ENCODE peak calls at places on chromosomes 3 and 15, in six cellular contexts. One of them, this sample, is unnamed.

GRCh38 chr3:116057403-116058006 is 387.8 kb downstream of the LSAMP start:
- DNase-seq in esophagus muscularis mucosa: no peak
- DNase-seq in upper lobe of right lung: no peak
- DNase-seq in CD8-positive, alpha-beta T cell: no peak
- DNase-seq in stomach: no peak
- DNase-seq in heart left ventricle: no peak
- DNase-seq in this sample: no peak

GRCh38 chr15:70557506-70558258 is 205.7 kb downstream of the UACA start:
- DNase-seq in esophagus muscularis mucosa: no peak
- DNase-seq in upper lobe of right lung: no peak
- DNase-seq in CD8-positive, alpha-beta T cell: no peak
- DNase-seq in stomach: peak
- DNase-seq in heart left ventricle: no peak
- DNase-seq in this sample: no peak

GRCh38 chr15:49370782-49371181 is 52.3 kb upstream of the FGF7 start:
- DNase-seq in esophagus muscularis mucosa: no peak
- DNase-seq in upper lobe of right lung: no peak
- DNase-seq in CD8-positive, alpha-beta T cell: no peak
- DNase-seq in stomach: no peak
- DNase-seq in heart left ventricle: no peak
- DNase-seq in this sample: no peak

GRCh38 chr3:138127636-138128365 is 4.4 kb downstream of the A4GNT start:
- DNase-seq in esophagus muscularis mucosa: peak
- DNase-seq in upper lobe of right lung: no peak
- DNase-seq in CD8-positive, alpha-beta T cell: no peak
- DNase-seq in stomach: no peak
- DNase-seq in heart left ventricle: no peak
- DNase-seq in this sample: no peak

GRCh38 chr3:101038393-101038792 is 45.2 kb upstream of the ABI3BP start:
- DNase-seq in esophagus muscularis mucosa: no peak
- DNase-seq in upper lobe of right lung: no peak
- DNase-seq in CD8-positive, alpha-beta T cell: no peak
- DNase-seq in stomach: no peak
- DNase-seq in heart left ventricle: no peak
- DNase-seq in this sample: no peak

GRCh38 chr3:119898478-119899177 is 116.7 kb downstream of the NR1I2 start:
- DNase-seq in esophagus muscularis mucosa: no peak
- DNase-seq in upper lobe of right lung: no peak
- DNase-seq in CD8-positive, alpha-beta T cell: no peak
- DNase-seq in stomach: no peak
- DNase-seq in heart left ventricle: no peak
- DNase-seq in this sample: no peak

GRCh38 chr3:148614463-148614862 is 83.2 kb upstream of the AGTR1 start:
- DNase-seq in esophagus muscularis mucosa: no peak
- DNase-seq in upper lobe of right lung: no peak
- DNase-seq in CD8-positive, alpha-beta T cell: no peak
- DNase-seq in stomach: no peak
- DNase-seq in heart left ventricle: no peak
- DNase-seq in this sample: no peak

GRCh38 chr15:39731266-39731665 is 51.4 kb downstream of the FSIP1 start:
- DNase-seq in esophagus muscularis mucosa: no peak
- DNase-seq in upper lobe of right lung: no peak
- DNase-seq in CD8-positive, alpha-beta T cell: no peak
- DNase-seq in stomach: no peak
- DNase-seq in heart left ventricle: no peak
- DNase-seq in this sample: no peak

GRCh38 chr3:155037508-155038202 is 42.5 kb upstream of the MME start:
- DNase-seq in esophagus muscularis mucosa: no peak
- DNase-seq in upper lobe of right lung: no peak
- DNase-seq in CD8-positive, alpha-beta T cell: no peak
- DNase-seq in stomach: no peak
- DNase-seq in heart left ventricle: no peak
- DNase-seq in this sample: no peak

GRCh38 chr3:112005091-112005672 is 6.5 kb downstream of the TAGLN3 start:
- DNase-seq in esophagus muscularis mucosa: peak
- DNase-seq in upper lobe of right lung: no peak
- DNase-seq in CD8-positive, alpha-beta T cell: no peak
- DNase-seq in stomach: no peak
- DNase-seq in heart left ventricle: no peak
- DNase-seq in this sample: no peak

GRCh38 chr15:52181938-52182780 is 9.0 kb downstream of the GNB5 start:
- DNase-seq in esophagus muscularis mucosa: peak
- DNase-seq in upper lobe of right lung: no peak
- DNase-seq in CD8-positive, alpha-beta T cell: no peak
- DNase-seq in stomach: no peak
- DNase-seq in heart left ventricle: no peak
- DNase-seq in this sample: no peak

GRCh38 chr3:124588036-124588435 is 142.2 kb upstream of the UMPS start:
- DNase-seq in esophagus muscularis mucosa: no peak
- DNase-seq in upper lobe of right lung: no peak
- DNase-seq in CD8-positive, alpha-beta T cell: no peak
- DNase-seq in stomach: no peak
- DNase-seq in heart left ventricle: no peak
- DNase-seq in this sample: no peak

GRCh38 chr15:60004846-60005351 is 788 bp downstream of the FOXB1 start:
- DNase-seq in esophagus muscularis mucosa: no peak
- DNase-seq in upper lobe of right lung: peak
- DNase-seq in CD8-positive, alpha-beta T cell: no peak
- DNase-seq in stomach: no peak
- DNase-seq in heart left ventricle: no peak
- DNase-seq in this sample: peak

GRCh38 chr3:191301017-191301416 is 28.2 kb upstream of the CCDC50 start:
- DNase-seq in esophagus muscularis mucosa: no peak
- DNase-seq in upper lobe of right lung: no peak
- DNase-seq in CD8-positive, alpha-beta T cell: no peak
- DNase-seq in stomach: no peak
- DNase-seq in heart left ventricle: no peak
- DNase-seq in this sample: no peak

GRCh38 chr15:65993226-65993625 is 123.9 kb downstream of the RAB11A start:
- DNase-seq in esophagus muscularis mucosa: no peak
- DNase-seq in upper lobe of right lung: no peak
- DNase-seq in CD8-positive, alpha-beta T cell: no peak
- DNase-seq in stomach: no peak
- DNase-seq in heart left ventricle: no peak
- DNase-seq in this sample: peak

GRCh38 chr15:60795889-60796288 is 316.9 kb upstream of the ICE2 start:
- DNase-seq in esophagus muscularis mucosa: no peak
- DNase-seq in upper lobe of right lung: no peak
- DNase-seq in CD8-positive, alpha-beta T cell: no peak
- DNase-seq in stomach: no peak
- DNase-seq in heart left ventricle: no peak
- DNase-seq in this sample: no peak

GRCh38 chr3:188776447-188776846 is 395.3 kb upstream of the TPRG1 start:
- DNase-seq in esophagus muscularis mucosa: peak
- DNase-seq in upper lobe of right lung: no peak
- DNase-seq in CD8-positive, alpha-beta T cell: no peak
- DNase-seq in stomach: no peak
- DNase-seq in heart left ventricle: no peak
- DNase-seq in this sample: no peak

GRCh38 chr15:69299451-69300128 is 878 bp downstream of the PAQR5 start:
- DNase-seq in esophagus muscularis mucosa: no peak
- DNase-seq in upper lobe of right lung: peak
- DNase-seq in CD8-positive, alpha-beta T cell: no peak
- DNase-seq in stomach: no peak
- DNase-seq in heart left ventricle: no peak
- DNase-seq in this sample: no peak

GRCh38 chr15:29821416-29822099 is 710 bp downstream of the TJP1 start:
- DNase-seq in esophagus muscularis mucosa: no peak
- DNase-seq in upper lobe of right lung: peak
- DNase-seq in CD8-positive, alpha-beta T cell: no peak
- DNase-seq in stomach: peak
- DNase-seq in heart left ventricle: peak
- DNase-seq in this sample: peak

GRCh38 chr3:107822308-107822707 is 268.5 kb downstream of the CD47 start:
- DNase-seq in esophagus muscularis mucosa: no peak
- DNase-seq in upper lobe of right lung: no peak
- DNase-seq in CD8-positive, alpha-beta T cell: no peak
- DNase-seq in stomach: no peak
- DNase-seq in heart left ventricle: no peak
- DNase-seq in this sample: no peak

GRCh38 chr3:140147965-140148490 is 213.0 kb downstream of the CLSTN2 start:
- DNase-seq in esophagus muscularis mucosa: peak
- DNase-seq in upper lobe of right lung: no peak
- DNase-seq in CD8-positive, alpha-beta T cell: no peak
- DNase-seq in stomach: no peak
- DNase-seq in heart left ventricle: no peak
- DNase-seq in this sample: no peak

GRCh38 chr3:159654183-159655134 is 334.2 kb upstream of the IL12A start:
- DNase-seq in esophagus muscularis mucosa: peak
- DNase-seq in upper lobe of right lung: no peak
- DNase-seq in CD8-positive, alpha-beta T cell: no peak
- DNase-seq in stomach: no peak
- DNase-seq in heart left ventricle: peak
- DNase-seq in this sample: no peak

GRCh38 chr3:11543948-11544387 is 99.7 kb downstream of the VGLL4 start:
- DNase-seq in esophagus muscularis mucosa: no peak
- DNase-seq in upper lobe of right lung: no peak
- DNase-seq in CD8-positive, alpha-beta T cell: no peak
- DNase-seq in stomach: no peak
- DNase-seq in heart left ventricle: peak
- DNase-seq in this sample: no peak

GRCh38 chr3:11543141-11543947 is 100.4 kb downstream of the VGLL4 start:
- DNase-seq in esophagus muscularis mucosa: no peak
- DNase-seq in upper lobe of right lung: peak
- DNase-seq in CD8-positive, alpha-beta T cell: no peak
- DNase-seq in stomach: no peak
- DNase-seq in heart left ventricle: peak
- DNase-seq in this sample: no peak

GRCh38 chr3:11546657-11547302 is 96.9 kb downstream of the VGLL4 start:
- DNase-seq in esophagus muscularis mucosa: no peak
- DNase-seq in upper lobe of right lung: no peak
- DNase-seq in CD8-positive, alpha-beta T cell: no peak
- DNase-seq in stomach: no peak
- DNase-seq in heart left ventricle: peak
- DNase-seq in this sample: no peak

GRCh38 chr3:11544413-11545181 is 99.1 kb downstream of the VGLL4 start:
- DNase-seq in esophagus muscularis mucosa: no peak
- DNase-seq in upper lobe of right lung: no peak
- DNase-seq in CD8-positive, alpha-beta T cell: no peak
- DNase-seq in stomach: peak
- DNase-seq in heart left ventricle: peak
- DNase-seq in this sample: no peak

GRCh38 chr3:11545186-11545851 is 98.4 kb downstream of the VGLL4 start:
- DNase-seq in esophagus muscularis mucosa: no peak
- DNase-seq in upper lobe of right lung: no peak
- DNase-seq in CD8-positive, alpha-beta T cell: no peak
- DNase-seq in stomach: no peak
- DNase-seq in heart left ventricle: peak
- DNase-seq in this sample: no peak
- TF ChIP-seq CTCF in esophagus muscularis mucosa: no peak
- TF ChIP-seq CTCF in upper lobe of right lung: no peak
- TF ChIP-seq CTCF in CD8-positive, alpha-beta T cell: no peak
- TF ChIP-seq CTCF in stomach: no peak
- TF ChIP-seq CTCF in heart left ventricle: no peak
- TF ChIP-seq CTCF in this sample: no peak

DNA sequence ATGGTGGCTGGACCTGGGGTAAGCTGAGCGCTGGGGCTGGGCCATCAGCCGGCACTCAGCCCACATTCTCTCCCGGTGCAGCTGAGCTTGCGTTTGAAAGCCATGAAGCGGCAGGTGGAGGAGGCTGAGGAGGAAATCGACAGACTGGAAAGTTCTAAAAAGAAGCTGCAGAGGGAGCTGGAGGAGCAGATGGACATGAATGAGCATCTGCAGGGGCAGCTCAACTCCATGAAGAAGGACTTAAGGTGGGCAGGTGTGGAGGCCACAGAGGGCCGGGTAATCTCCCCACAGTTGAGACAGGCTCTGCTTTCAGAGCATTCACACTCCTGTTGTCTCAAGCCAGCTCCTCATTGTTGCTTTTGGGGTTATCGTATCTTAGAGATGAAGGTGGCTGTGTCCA is 45.7 kb upstream of the MYZAP start:
- DNase-seq in esophagus muscularis mucosa: no peak
- DNase-seq in upper lobe of right lung: no peak
- DNase-seq in CD8-positive, alpha-beta T cell: no peak
- DNase-seq in stomach: no peak
- DNase-seq in heart left ventricle: no peak
- DNase-seq in this sample: no peak
- TF ChIP-seq CTCF in esophagus muscularis mucosa: no peak
- TF ChIP-seq CTCF in upper lobe of right lung: no peak
- TF ChIP-seq CTCF in CD8-positive, alpha-beta T cell: no peak
- TF ChIP-seq CTCF in stomach: no peak
- TF ChIP-seq CTCF in heart left ventricle: no peak
- TF ChIP-seq CTCF in this sample: peak

GRCh38 chr3:43759297-43759782 is 68.6 kb downstream of the ABHD5 start:
- DNase-seq in esophagus muscularis mucosa: no peak
- DNase-seq in upper lobe of right lung: no peak
- DNase-seq in CD8-positive, alpha-beta T cell: no peak
- DNase-seq in stomach: no peak
- DNase-seq in heart left ventricle: peak
- DNase-seq in this sample: peak
- TF ChIP-seq CTCF in esophagus muscularis mucosa: no peak
- TF ChIP-seq CTCF in upper lobe of right lung: no peak
- TF ChIP-seq CTCF in CD8-positive, alpha-beta T cell: no peak
- TF ChIP-seq CTCF in stomach: no peak
- TF ChIP-seq CTCF in heart left ventricle: peak
- TF ChIP-seq CTCF in this sample: no peak

GRCh38 chr3:173553635-173554280 is 156.2 kb downstream of the NLGN1 start:
- DNase-seq in esophagus muscularis mucosa: no peak
- DNase-seq in upper lobe of right lung: no peak
- DNase-seq in CD8-positive, alpha-beta T cell: no peak
- DNase-seq in stomach: no peak
- DNase-seq in heart left ventricle: no peak
- DNase-seq in this sample: peak
- TF ChIP-seq CTCF in esophagus muscularis mucosa: peak
- TF ChIP-seq CTCF in upper lobe of right lung: peak
- TF ChIP-seq CTCF in CD8-positive, alpha-beta T cell: no peak
- TF ChIP-seq CTCF in stomach: peak
- TF ChIP-seq CTCF in heart left ventricle: peak
- TF ChIP-seq CTCF in this sample: peak

DNA sequence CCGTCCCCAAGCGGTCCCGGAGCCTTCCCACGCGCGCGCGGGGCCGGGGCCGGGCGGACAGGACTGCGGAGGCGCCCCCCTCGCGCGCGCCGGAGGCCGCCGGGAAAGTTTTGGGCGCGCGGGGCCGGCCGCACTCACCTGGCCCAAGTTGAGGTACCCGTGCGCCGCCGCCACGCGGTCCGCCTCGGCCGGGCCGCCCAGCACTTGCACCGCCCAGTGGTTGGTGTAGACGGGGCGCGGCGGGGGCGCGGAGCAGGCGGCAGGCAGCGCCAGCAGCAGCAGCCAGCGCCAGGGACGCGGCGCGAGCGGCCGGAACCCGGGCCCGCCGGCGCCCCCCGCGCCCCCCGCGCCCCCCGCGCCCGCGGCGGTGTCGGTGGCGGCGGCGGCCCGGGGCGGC is 273 bp downstream of the PCSK6 start:
- DNase-seq in esophagus muscularis mucosa: no peak
- DNase-seq in upper lobe of right lung: peak
- DNase-seq in CD8-positive, alpha-beta T cell: no peak
- DNase-seq in stomach: peak
- DNase-seq in heart left ventricle: peak
- DNase-seq in this sample: peak
- TF ChIP-seq CTCF in esophagus muscularis mucosa: no peak
- TF ChIP-seq CTCF in upper lobe of right lung: no peak
- TF ChIP-seq CTCF in CD8-positive, alpha-beta T cell: no peak
- TF ChIP-seq CTCF in stomach: no peak
- TF ChIP-seq CTCF in heart left ventricle: no peak
- TF ChIP-seq CTCF in this sample: no peak

This sample was measured in nephron progenitor cell.